ENCODE peak calls at places on chromosomes 2 and 18, in seven cellular contexts. U, G, E, L, Z, P and B are unnamed samples.

GRCh38 chr2:27049422-27050280 is 1.8 kb upstream of the AGBL5 start:
- DNase-seq in L (no peak), Z (no peak), P (peak; percentile 67), G (peak; percentile 81), E (peak; percentile 41), U (no peak), B (peak; percentile 48)

GRCh38 chr18:46268662-46269061 is 164.5 kb downstream of the HAUS1 start:
- DNase-seq in P (no peak), E (no peak), Z (no peak), U (no peak), L (no peak), G (no peak), B (no peak)

GRCh38 chr2:161122772-161123530 is 37.3 kb upstream of the TANK start:
- DNase-seq in Z (peak; percentile 94), G (peak; percentile 67), U (no peak), E (peak; percentile 76), P (no peak), L (peak; percentile 89), B (no peak)

GRCh38 chr2:94956797-94957391 is 68.6 kb upstream of the MAL start:
- DNase-seq in E (peak; percentile 34), G (peak; percentile 26), U (no peak), P (peak; percentile 39), L (peak; percentile 38), Z (peak; percentile 9), B (no peak)

GRCh38 chr18:50334546-50335152 is 40.2 kb upstream of the SKA1 start:
- DNase-seq in G (peak; percentile 68), E (no peak), Z (no peak), U (no peak), P (no peak), L (no peak), B (no peak)

GRCh38 chr18:3538954-3539617 is 89.1 kb downstream of the TGIF1 start:
- DNase-seq in U (no peak), P (no peak), E (no peak), Z (no peak), L (no peak), G (no peak), B (no peak)

GRCh38 chr2:188294547-188294946 is 2.9 kb downstream of the GULP1 start:
- DNase-seq in E (no peak), U (no peak), Z (peak; percentile 33), G (no peak), P (no peak), L (no peak), B (no peak)

GRCh38 chr2:1886405-1886992 is 142.2 kb upstream of the PXDN start:
- DNase-seq in P (peak; percentile 88), L (peak; percentile 83), G (peak; percentile 58), Z (peak; percentile 60), U (peak; percentile 78), E (peak; percentile 81), B (peak; percentile 56)

GRCh38 chr2:45368792-45369191 is 242.3 kb downstream of the SRBD1 start:
- DNase-seq in Z (no peak), L (no peak), U (no peak), G (no peak), E (peak; percentile 55), P (no peak), B (no peak)

GRCh38 chr2:202671317-202672035 is 36.7 kb downstream of the FAM117B start:
- DNase-seq in Z (peak; percentile 14), G (no peak), L (no peak), U (no peak), P (no peak), E (no peak), B (no peak)

GRCh38 chr2:233445152-233445830 is 91.0 kb downstream of the DGKD start:
- DNase-seq in U (no peak), Z (no peak), G (no peak), P (no peak), E (no peak), L (no peak), B (no peak)

GRCh38 chr18:45739848-45740247 is 15.9 kb downstream of the SLC14A1 start:
- DNase-seq in L (no peak), U (no peak), G (no peak), P (no peak), E (no peak), Z (no peak), B (no peak)

GRCh38 chr2:237563816-237564215 is 2.6 kb upstream of the PRLH start:
- DNase-seq in G (no peak), U (no peak), Z (peak; percentile 41), E (peak; percentile 22), P (no peak), L (peak; percentile 33), B (peak; percentile 60)

GRCh38 chr18:6835345-6835744 is 105.8 kb downstream of the ARHGAP28 start:
- DNase-seq in Z (no peak), G (no peak), P (no peak), E (no peak), L (no peak), U (no peak), B (no peak)

GRCh38 chr18:46152808-46153617 is 48.8 kb downstream of the HAUS1 start:
- DNase-seq in U (peak; percentile 48), G (no peak), L (no peak), Z (no peak), P (peak; percentile 70), E (no peak), B (no peak)

GRCh38 chr18:48814490-48815181 is 136.1 kb downstream of the SMAD7 start:
- DNase-seq in E (no peak), U (peak; percentile 14), G (no peak), P (peak; percentile 2), L (no peak), Z (no peak), B (no peak)

GRCh38 chr18:58618822-58619553 is 9.9 kb downstream of the ALPK2 start:
- DNase-seq in G (no peak), U (no peak), P (peak; percentile 94), E (no peak), L (no peak), Z (no peak), B (no peak)

GRCh38 chr18:76875390-76876330 is 53.3 kb downstream of the ZNF236 start:
- DNase-seq in L (peak; percentile 38), P (peak; percentile 80), E (peak; percentile 71), Z (peak; percentile 11), G (peak; percentile 77), U (peak; percentile 45), B (peak; percentile 33)

GRCh38 chr2:196336715-196337617 is 165.6 kb upstream of the STK17B start:
- DNase-seq in U (no peak), P (no peak), Z (peak; percentile 29), L (no peak), G (peak; percentile 38), E (no peak), B (no peak)
- TF ChIP-seq CTCF in U (peak; percentile 81), P (peak; percentile 36), Z (peak; percentile 46), L (peak; percentile 61), G (peak; percentile 17), E (peak; percentile 40), B (peak; percentile 70)

GRCh38 chr18:26383454-26384270 is 157.4 kb downstream of the TAF4B start:
- DNase-seq in P (no peak), E (no peak), G (peak; percentile 70), U (no peak), Z (peak; percentile 53), L (peak; percentile 14), B (no peak)
- TF ChIP-seq CTCF in P (peak; percentile 65), E (peak; percentile 55), G (peak; percentile 74), U (peak; percentile 92), Z (peak; percentile 82), L (peak; percentile 77), B (peak; percentile 90)

GRCh38 chr2:9914384-9915065 is 37.0 kb upstream of the GRHL1 start:
- DNase-seq in Z (peak; percentile 87), G (peak; percentile 89), E (no peak), U (no peak), L (peak; percentile 74), P (no peak), B (no peak)
- TF ChIP-seq CTCF in Z (peak; percentile 46), G (peak; percentile 57), E (no peak), U (no peak), L (peak; percentile 66), P (no peak), B (no peak)

DNA sequence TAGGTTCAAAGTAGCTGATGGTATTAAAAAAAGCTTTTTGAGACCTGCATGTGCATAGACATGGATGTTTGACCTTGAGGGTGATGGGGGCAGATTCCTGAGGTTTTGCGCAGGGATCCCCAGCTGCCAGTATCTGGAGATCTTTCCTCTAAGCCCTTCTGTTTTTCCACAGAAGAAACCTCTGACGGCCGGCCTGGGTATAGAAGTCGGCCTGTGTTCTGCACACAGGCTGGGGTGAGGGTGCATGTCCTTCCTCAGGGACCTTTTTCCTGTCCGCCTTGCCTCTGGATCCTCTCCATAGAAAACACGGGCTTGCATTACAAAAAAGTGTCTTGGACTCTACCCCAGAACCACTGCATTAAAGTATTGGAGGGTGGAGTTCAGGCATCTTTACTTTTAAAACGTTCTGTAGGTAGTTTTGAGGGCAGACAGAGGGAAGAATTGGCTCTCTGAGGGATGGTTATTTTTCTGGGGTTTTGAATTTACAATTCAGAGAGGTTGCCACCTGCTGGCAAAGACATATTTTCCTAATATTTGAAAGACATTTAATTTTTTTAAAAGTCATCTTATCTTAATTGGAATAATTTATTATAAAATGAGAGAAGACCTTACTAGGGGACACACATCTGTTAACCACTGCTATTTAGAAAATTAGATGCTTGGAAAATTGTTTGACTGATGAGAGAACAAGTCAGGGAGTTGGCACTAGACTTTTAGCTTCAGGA is 350.6 kb downstream of the DCDC2C start:
- DNase-seq in L (no peak), Z (no peak), P (no peak), G (no peak), E (no peak), U (no peak), B (no peak)
- TF ChIP-seq CTCF in L (no peak), Z (peak; percentile 16), P (no peak), G (no peak), E (no peak), U (no peak), B (peak; percentile 24)

DNA sequence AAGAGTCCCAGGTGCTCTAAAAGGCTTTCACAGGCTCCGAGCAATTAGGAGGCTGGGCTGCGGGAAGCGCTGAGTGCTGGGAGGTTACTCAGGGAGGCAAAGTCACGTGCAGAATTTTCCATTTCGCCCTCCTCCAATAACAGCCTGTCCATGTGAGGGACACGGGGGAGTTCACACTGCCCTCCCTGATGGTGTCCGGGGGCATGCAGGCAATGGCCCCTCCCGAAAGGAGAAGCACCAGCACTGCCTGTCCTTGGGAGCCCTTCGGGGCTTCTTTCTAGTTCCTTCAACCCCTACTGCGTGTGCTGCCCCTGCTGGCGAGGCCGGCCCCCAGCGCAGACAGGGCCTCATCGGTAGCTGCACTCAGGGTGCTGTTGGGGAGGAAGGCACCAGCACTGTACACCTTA is 63.1 kb upstream of the HPCAL1 start:
- DNase-seq in U (no peak), E (no peak), L (no peak), P (no peak), G (peak; percentile 11), Z (no peak), B (no peak)
- TF ChIP-seq CTCF in U (no peak), E (no peak), L (peak; percentile 51), P (peak; percentile 63), G (peak; percentile 19), Z (no peak), B (peak; percentile 39)

GRCh38 chr2:103459302-103459701 is 697.5 kb downstream of the TMEM182 start:
- DNase-seq in E (no peak), G (no peak), U (no peak), P (no peak), L (no peak), Z (no peak), B (no peak)
- TF ChIP-seq CTCF in E (no peak), G (no peak), U (no peak), P (no peak), L (no peak), Z (no peak), B (peak; percentile 16)